ENCODE peak calls at places on chromosomes 6 and 20, in six cellular contexts. One of them, this sample, is unnamed.

GRCh38 chr20:59411191-59411988 is 111.0 kb downstream of the EDN3 start:
- DNase-seq in small intestine: no peak
- DNase-seq in IMR-90: no peak
- DNase-seq in lower lobe of right lung: no peak
- DNase-seq in CD4-positive, alpha-beta memory T cell: no peak
- DNase-seq in left ventricle myocardium inferior: no peak
- DNase-seq in this sample: no peak

GRCh38 chr6:124679392-124679791 is 282.8 kb upstream of the RNF217 start:
- DNase-seq in small intestine: no peak
- DNase-seq in CD4-positive, alpha-beta memory T cell: no peak
- DNase-seq in left ventricle myocardium inferior: no peak
- DNase-seq in lower lobe of right lung: no peak
- DNase-seq in IMR-90: peak; percentile 1
- DNase-seq in this sample: no peak

GRCh38 chr20:25325073-25325472 is 65.6 kb downstream of the ABHD12 start:
- DNase-seq in IMR-90: no peak
- DNase-seq in CD4-positive, alpha-beta memory T cell: no peak
- DNase-seq in lower lobe of right lung: no peak
- DNase-seq in left ventricle myocardium inferior: no peak
- DNase-seq in small intestine: no peak
- DNase-seq in this sample: no peak

GRCh38 chr6:79672631-79673065 is 41.5 kb downstream of the SH3BGRL2 start:
- DNase-seq in lower lobe of right lung: no peak
- DNase-seq in small intestine: peak; percentile 82
- DNase-seq in CD4-positive, alpha-beta memory T cell: no peak
- DNase-seq in IMR-90: peak; percentile 45
- DNase-seq in left ventricle myocardium inferior: no peak
- DNase-seq in this sample: no peak

GRCh38 chr20:37521091-37521771 is at the start of gene NNAT:
- DNase-seq in CD4-positive, alpha-beta memory T cell: no peak
- DNase-seq in small intestine: no peak
- DNase-seq in left ventricle myocardium inferior: no peak
- DNase-seq in lower lobe of right lung: no peak
- DNase-seq in IMR-90: no peak
- DNase-seq in this sample: no peak

GRCh38 chr6:2307794-2308193 is 62.4 kb upstream of the GMDS start:
- DNase-seq in CD4-positive, alpha-beta memory T cell: no peak
- DNase-seq in lower lobe of right lung: no peak
- DNase-seq in IMR-90: no peak
- DNase-seq in left ventricle myocardium inferior: no peak
- DNase-seq in small intestine: no peak
- DNase-seq in this sample: no peak

GRCh38 chr6:20948531-20948930 is 414.3 kb downstream of the CDKAL1 start:
- DNase-seq in lower lobe of right lung: no peak
- DNase-seq in left ventricle myocardium inferior: no peak
- DNase-seq in small intestine: no peak
- DNase-seq in IMR-90: no peak
- DNase-seq in CD4-positive, alpha-beta memory T cell: no peak
- DNase-seq in this sample: no peak

GRCh38 chr6:107284805-107285204 is 169.5 kb upstream of the BEND3 start:
- DNase-seq in CD4-positive, alpha-beta memory T cell: no peak
- DNase-seq in lower lobe of right lung: no peak
- DNase-seq in left ventricle myocardium inferior: no peak
- DNase-seq in IMR-90: no peak
- DNase-seq in small intestine: no peak
- DNase-seq in this sample: no peak

GRCh38 chr20:16209826-16210365 is 363.4 kb downstream of the KIF16B start:
- DNase-seq in small intestine: no peak
- DNase-seq in CD4-positive, alpha-beta memory T cell: no peak
- DNase-seq in lower lobe of right lung: no peak
- DNase-seq in left ventricle myocardium inferior: no peak
- DNase-seq in IMR-90: no peak
- DNase-seq in this sample: no peak

GRCh38 chr6:40536442-40536841 is 50.7 kb downstream of the LRFN2 start:
- DNase-seq in small intestine: no peak
- DNase-seq in CD4-positive, alpha-beta memory T cell: no peak
- DNase-seq in IMR-90: no peak
- DNase-seq in left ventricle myocardium inferior: no peak
- DNase-seq in lower lobe of right lung: no peak
- DNase-seq in this sample: no peak

GRCh38 chr6:92589970-92590369 is 829.4 kb downstream of the EPHA7 start:
- DNase-seq in CD4-positive, alpha-beta memory T cell: no peak
- DNase-seq in left ventricle myocardium inferior: no peak
- DNase-seq in IMR-90: peak; percentile 0
- DNase-seq in lower lobe of right lung: no peak
- DNase-seq in small intestine: no peak
- DNase-seq in this sample: no peak

GRCh38 chr6:160974304-160974771 is 17.2 kb upstream of the MAP3K4 start:
- DNase-seq in CD4-positive, alpha-beta memory T cell: no peak
- DNase-seq in left ventricle myocardium inferior: peak; percentile 62
- DNase-seq in IMR-90: peak; percentile 97
- DNase-seq in small intestine: no peak
- DNase-seq in lower lobe of right lung: no peak
- DNase-seq in this sample: no peak

GRCh38 chr6:32668226-32668747 is 1.8 kb upstream of the HLA-DQB1 start:
- DNase-seq in left ventricle myocardium inferior: no peak
- DNase-seq in IMR-90: peak; percentile 19
- DNase-seq in small intestine: peak; percentile 96
- DNase-seq in CD4-positive, alpha-beta memory T cell: peak; percentile 83
- DNase-seq in lower lobe of right lung: peak; percentile 52
- DNase-seq in this sample: peak; percentile 62

GRCh38 chr6:145502417-145502816 is 232.9 kb downstream of the EPM2A start:
- DNase-seq in CD4-positive, alpha-beta memory T cell: no peak
- DNase-seq in lower lobe of right lung: no peak
- DNase-seq in IMR-90: no peak
- DNase-seq in left ventricle myocardium inferior: no peak
- DNase-seq in small intestine: peak; percentile 23
- DNase-seq in this sample: no peak

GRCh38 chr20:38649275-38649891 is 47.8 kb downstream of the ARHGAP40 start:
- DNase-seq in CD4-positive, alpha-beta memory T cell: no peak
- DNase-seq in small intestine: peak; percentile 11
- DNase-seq in left ventricle myocardium inferior: no peak
- DNase-seq in lower lobe of right lung: no peak
- DNase-seq in IMR-90: no peak
- DNase-seq in this sample: no peak

GRCh38 chr6:129786548-129786947 is 74.6 kb downstream of the TMEM244 start:
- DNase-seq in CD4-positive, alpha-beta memory T cell: no peak
- DNase-seq in small intestine: no peak
- DNase-seq in IMR-90: peak; percentile 49
- DNase-seq in lower lobe of right lung: no peak
- DNase-seq in left ventricle myocardium inferior: no peak
- DNase-seq in this sample: no peak

GRCh38 chr6:129501401-129502051 is 208.5 kb downstream of the ARHGAP18 start:
- DNase-seq in CD4-positive, alpha-beta memory T cell: no peak
- DNase-seq in IMR-90: peak; percentile 96
- DNase-seq in lower lobe of right lung: peak; percentile 52
- DNase-seq in small intestine: peak; percentile 28
- DNase-seq in left ventricle myocardium inferior: no peak
- DNase-seq in this sample: no peak

GRCh38 chr20:13294522-13294921 is 73.4 kb downstream of the ISM1 start:
- DNase-seq in lower lobe of right lung: no peak
- DNase-seq in left ventricle myocardium inferior: no peak
- DNase-seq in CD4-positive, alpha-beta memory T cell: no peak
- DNase-seq in IMR-90: no peak
- DNase-seq in small intestine: no peak
- DNase-seq in this sample: no peak

GRCh38 chr20:22379472-22379871 is 204.9 kb downstream of the FOXA2 start:
- DNase-seq in CD4-positive, alpha-beta memory T cell: no peak
- DNase-seq in small intestine: no peak
- DNase-seq in IMR-90: no peak
- DNase-seq in lower lobe of right lung: no peak
- DNase-seq in left ventricle myocardium inferior: no peak
- DNase-seq in this sample: no peak

GRCh38 chr6:34656378-34657036 is 40.1 kb downstream of the ILRUN start:
- DNase-seq in small intestine: peak; percentile 73
- DNase-seq in lower lobe of right lung: no peak
- DNase-seq in IMR-90: peak; percentile 90
- DNase-seq in left ventricle myocardium inferior: no peak
- DNase-seq in CD4-positive, alpha-beta memory T cell: peak; percentile 36
- DNase-seq in this sample: no peak

GRCh38 chr6:149974825-149975224 is 11.1 kb downstream of the ULBP1 start:
- DNase-seq in small intestine: no peak
- DNase-seq in IMR-90: no peak
- DNase-seq in CD4-positive, alpha-beta memory T cell: no peak
- DNase-seq in lower lobe of right lung: no peak
- DNase-seq in left ventricle myocardium inferior: no peak
- DNase-seq in this sample: no peak

GRCh38 chr20:62244644-62245108 is 6.4 kb downstream of the OSBPL2 start:
- DNase-seq in lower lobe of right lung: no peak
- DNase-seq in left ventricle myocardium inferior: no peak
- DNase-seq in CD4-positive, alpha-beta memory T cell: no peak
- DNase-seq in IMR-90: no peak
- DNase-seq in small intestine: peak; percentile 75
- DNase-seq in this sample: no peak

GRCh38 chr6:129661478-129662405 is 48.2 kb downstream of the ARHGAP18 start:
- DNase-seq in left ventricle myocardium inferior: no peak
- DNase-seq in CD4-positive, alpha-beta memory T cell: no peak
- DNase-seq in lower lobe of right lung: no peak
- DNase-seq in IMR-90: no peak
- DNase-seq in small intestine: no peak
- DNase-seq in this sample: no peak

GRCh38 chr6:52317841-52318581 is 33.5 kb upstream of the MCM3 start:
- DNase-seq in CD4-positive, alpha-beta memory T cell: no peak
- DNase-seq in lower lobe of right lung: no peak
- DNase-seq in small intestine: peak; percentile 84
- DNase-seq in left ventricle myocardium inferior: no peak
- DNase-seq in IMR-90: peak; percentile 61
- DNase-seq in this sample: no peak

GRCh38 chr20:38111366-38112232 is 53.5 kb downstream of the TGM2 start:
- DNase-seq in lower lobe of right lung: no peak
- DNase-seq in left ventricle myocardium inferior: no peak
- DNase-seq in small intestine: no peak
- DNase-seq in IMR-90: no peak
- DNase-seq in CD4-positive, alpha-beta memory T cell: no peak
- DNase-seq in this sample: no peak

GRCh38 chr6:1540864-1541521 is 68.7 kb upstream of the FOXC1 start:
- DNase-seq in left ventricle myocardium inferior: no peak
- DNase-seq in small intestine: no peak
- DNase-seq in CD4-positive, alpha-beta memory T cell: no peak
- DNase-seq in lower lobe of right lung: no peak
- DNase-seq in IMR-90: no peak
- DNase-seq in this sample: no peak

GRCh38 chr20:13430346-13431002 is 208.3 kb downstream of the TASP1 start:
- DNase-seq in lower lobe of right lung: no peak
- DNase-seq in left ventricle myocardium inferior: no peak
- DNase-seq in CD4-positive, alpha-beta memory T cell: no peak
- DNase-seq in small intestine: peak; percentile 65
- DNase-seq in IMR-90: peak; percentile 29
- DNase-seq in this sample: no peak

GRCh38 chr20:774680-775057 is 6.4 kb upstream of the SLC52A3 start:
- DNase-seq in CD4-positive, alpha-beta memory T cell: no peak
- DNase-seq in IMR-90: no peak
- DNase-seq in lower lobe of right lung: no peak
- DNase-seq in small intestine: no peak
- DNase-seq in left ventricle myocardium inferior: no peak
- DNase-seq in this sample: no peak

GRCh38 chr6:156752666-156753301 is 24.4 kb upstream of the ARID1B start:
- DNase-seq in lower lobe of right lung: no peak
- DNase-seq in left ventricle myocardium inferior: no peak
- DNase-seq in CD4-positive, alpha-beta memory T cell: no peak
- DNase-seq in IMR-90: no peak
- DNase-seq in small intestine: peak; percentile 89
- DNase-seq in this sample: no peak

GRCh38 chr20:10549511-10549910 is 114.4 kb downstream of the SLX4IP start:
- DNase-seq in left ventricle myocardium inferior: no peak
- DNase-seq in IMR-90: no peak
- DNase-seq in lower lobe of right lung: no peak
- DNase-seq in small intestine: no peak
- DNase-seq in CD4-positive, alpha-beta memory T cell: no peak
- DNase-seq in this sample: no peak
- H3K4me1 ChIP-seq in left ventricle myocardium inferior: peaks cover 8% of the 10 kb centered on the region
- H3K4me1 ChIP-seq in IMR-90: peaks cover 2% of the 10 kb centered on the region
- H3K4me1 ChIP-seq in lower lobe of right lung: peaks cover 17% of the 10 kb centered on the region
- H3K4me1 ChIP-seq in small intestine: no peaks in the 10 kb centered on the region
- H3K4me1 ChIP-seq in CD4-positive, alpha-beta memory T cell: peaks cover 20% of the 10 kb centered on the region
- H3K4me1 ChIP-seq in this sample: no peaks in the 10 kb centered on the region

DNA sequence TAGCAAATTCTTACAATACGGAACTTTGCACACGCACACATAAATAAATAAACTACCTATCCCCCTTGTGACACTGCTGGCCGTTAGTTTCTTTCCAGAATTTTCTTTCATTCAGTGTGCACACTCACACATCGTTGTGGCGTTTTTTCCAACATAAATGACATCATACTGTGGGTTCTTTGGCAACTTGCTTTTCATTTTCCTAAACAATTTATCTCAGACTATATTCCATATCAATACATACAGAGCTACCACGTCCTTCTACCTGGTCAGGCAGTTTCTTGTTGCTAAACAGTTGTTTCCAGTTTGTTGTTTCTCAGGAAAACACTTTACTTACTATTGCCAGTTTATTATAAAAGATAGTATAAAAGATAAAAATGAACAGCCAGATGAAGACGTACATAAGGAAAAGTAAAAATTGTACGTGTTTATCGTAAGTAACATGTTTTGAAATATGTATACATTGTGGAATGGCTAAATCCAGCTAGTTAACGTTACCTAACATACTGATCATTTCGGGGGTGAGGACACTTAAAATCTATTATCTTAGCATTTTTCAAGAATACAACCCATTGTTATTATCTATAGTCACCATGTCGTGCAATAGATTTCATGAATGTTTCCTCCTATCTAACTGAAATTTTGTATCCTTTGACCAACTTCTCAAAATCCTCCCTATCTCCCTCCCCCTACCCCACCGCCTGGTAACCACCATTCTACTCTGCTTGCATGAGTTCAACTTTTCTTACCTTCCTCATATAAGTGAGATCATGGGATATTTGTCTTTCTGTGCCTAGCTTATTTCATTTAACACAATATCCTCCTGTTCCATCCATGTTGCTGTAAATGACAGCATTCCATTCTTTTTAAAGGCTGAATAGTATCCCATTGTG is 1.2 kb upstream of the TP53RK start:
- DNase-seq in small intestine: no peak
- DNase-seq in lower lobe of right lung: no peak
- DNase-seq in IMR-90: peak; percentile 36
- DNase-seq in left ventricle myocardium inferior: no peak
- DNase-seq in CD4-positive, alpha-beta memory T cell: no peak
- DNase-seq in this sample: no peak
- H3K4me3 ChIP-seq in small intestine: peak overlapping the region; percentile 33
- H3K4me3 ChIP-seq in lower lobe of right lung: peak overlapping the region; percentile 85
- H3K4me3 ChIP-seq in IMR-90: peak overlapping the region; percentile 63
- H3K4me3 ChIP-seq in left ventricle myocardium inferior: peak overlapping the region; percentile 91
- H3K4me3 ChIP-seq in CD4-positive, alpha-beta memory T cell: no peak overlapping the region
- H3K4me3 ChIP-seq in this sample: no peak overlapping the region

GRCh38 chr6:24856954-24857670 is 58.4 kb upstream of the ARMH2 start:
- DNase-seq in small intestine: no peak
- DNase-seq in lower lobe of right lung: no peak
- DNase-seq in CD4-positive, alpha-beta memory T cell: no peak
- DNase-seq in IMR-90: no peak
- DNase-seq in left ventricle myocardium inferior: no peak
- DNase-seq in this sample: no peak
- H3K27ac ChIP-seq in small intestine: no peak overlapping the region
- H3K27ac ChIP-seq in lower lobe of right lung: peak overlapping the region; percentile 50
- H3K27ac ChIP-seq in CD4-positive, alpha-beta memory T cell: peak overlapping the region; percentile 61
- H3K27ac ChIP-seq in IMR-90: no peak overlapping the region
- H3K27ac ChIP-seq in left ventricle myocardium inferior: peak overlapping the region; percentile 44
- H3K27ac ChIP-seq in this sample: peak overlapping the region; percentile 54

DNA sequence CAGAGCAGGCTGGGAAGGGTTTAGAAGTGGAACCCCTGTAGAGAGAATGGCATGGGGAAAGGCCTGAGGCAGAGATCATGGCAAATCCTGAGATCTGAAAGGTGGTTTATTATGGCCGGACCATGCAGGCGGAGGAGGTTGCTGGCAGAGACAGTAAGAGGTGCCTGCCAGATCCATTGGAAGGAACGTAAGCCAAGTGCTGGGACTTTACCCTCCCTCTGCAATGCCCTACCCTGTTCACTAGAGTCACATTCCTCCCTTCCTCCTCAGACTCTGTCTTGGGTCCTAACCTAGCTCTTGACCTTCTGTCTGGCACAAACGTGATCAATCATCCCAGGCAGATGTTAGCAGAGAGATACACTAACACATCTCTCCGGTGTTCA is 66.4 kb upstream of the SLC22A23 start:
- DNase-seq in small intestine: peak; percentile 91
- DNase-seq in left ventricle myocardium inferior: no peak
- DNase-seq in CD4-positive, alpha-beta memory T cell: no peak
- DNase-seq in lower lobe of right lung: no peak
- DNase-seq in IMR-90: peak; percentile 7
- DNase-seq in this sample: no peak
- H3K4me1 ChIP-seq in small intestine: no peaks in the 10 kb centered on the region
- H3K4me1 ChIP-seq in left ventricle myocardium inferior: no peaks in the 10 kb centered on the region
- H3K4me1 ChIP-seq in CD4-positive, alpha-beta memory T cell: no peaks in the 10 kb centered on the region
- H3K4me1 ChIP-seq in lower lobe of right lung: no peaks in the 10 kb centered on the region
- H3K4me1 ChIP-seq in IMR-90: peaks cover 22% of the 10 kb centered on the region
- H3K4me1 ChIP-seq in this sample: no peaks in the 10 kb centered on the region